ENCODE peak calls at places on chromosome 14, in six cellular contexts. B, X, Y, H, J and I are unnamed samples.

GRCh38 chr14:92986254-92987147 is 63.6 kb downstream of the CHGA start:
- DNase-seq in B (no peak), X (peak), J (peak), Y (no peak), H (peak), I (peak)

GRCh38 chr14:47040490-47040889 is 388.9 kb upstream of the RPL10L start:
- DNase-seq in B (peak), Y (peak), H (no peak), J (no peak), X (no peak), I (peak)

GRCh38 chr14:65075628-65076325 is 26.5 kb downstream of the MAX start:
- DNase-seq in J (no peak), X (no peak), H (no peak), B (no peak), Y (no peak), I (no peak)

GRCh38 chr14:96592591-96593388 is 90.6 kb downstream of the PAPOLA start:
- DNase-seq in X (no peak), J (peak), H (peak), B (peak), Y (no peak), I (no peak)

GRCh38 chr14:94598816-94599655 is 13.2 kb upstream of the SERPINA3 start:
- DNase-seq in B (no peak), J (peak), Y (peak), H (peak), X (peak), I (peak)

GRCh38 chr14:44529026-44529425 is 21.9 kb upstream of the FSCB start:
- DNase-seq in Y (no peak), B (peak), H (peak), X (no peak), J (no peak), I (peak)

GRCh38 chr14:92987713-92988510 is 65.0 kb downstream of the CHGA start:
- DNase-seq in Y (no peak), B (no peak), X (no peak), J (no peak), H (no peak), I (no peak)

GRCh38 chr14:99522934-99523660 is 41.9 kb downstream of the CCNK start:
- DNase-seq in H (peak), B (no peak), J (peak), X (peak), Y (no peak), I (peak)

GRCh38 chr14:53190938-53191337 is 37.8 kb upstream of the DDHD1 start:
- DNase-seq in J (no peak), B (no peak), X (no peak), H (no peak), Y (no peak), I (no peak)

GRCh38 chr14:99127651-99128167 is 144.3 kb downstream of the BCL11B start:
- DNase-seq in H (peak), J (no peak), X (no peak), B (no peak), Y (no peak), I (no peak)

GRCh38 chr14:75545907-75546306 is 23.6 kb downstream of the BATF start:
- DNase-seq in H (no peak), X (no peak), B (no peak), Y (no peak), J (no peak), I (no peak)

GRCh38 chr14:75615200-75615599 is 36.8 kb downstream of the FLVCR2 start:
- DNase-seq in J (no peak), X (no peak), B (peak), H (no peak), Y (peak), I (no peak)

GRCh38 chr14:94542811-94543449 is 18.3 kb upstream of the SERPINA4 start:
- DNase-seq in X (no peak), B (no peak), H (no peak), J (no peak), Y (no peak), I (no peak)

GRCh38 chr14:67853207-67853606 is 33.6 kb downstream of the RAD51B start:
- DNase-seq in H (no peak), J (no peak), B (peak), Y (no peak), X (no peak), I (no peak)

GRCh38 chr14:33934043-33934750 is 16.7 kb downstream of the EGLN3 start:
- DNase-seq in H (no peak), J (no peak), X (no peak), B (no peak), Y (no peak), I (no peak)

GRCh38 chr14:63203618-63204406 is 431 bp upstream of the RHOJ start:
- DNase-seq in J (peak), B (peak), H (peak), X (peak), Y (peak), I (peak)

GRCh38 chr14:39034481-39035296 is 68.3 kb downstream of the SEC23A start:
- DNase-seq in J (no peak), H (peak), B (peak), X (no peak), Y (no peak), I (no peak)

GRCh38 chr14:80522936-80523335 is 311.6 kb upstream of the DIO2 start:
- DNase-seq in H (no peak), J (peak), B (no peak), X (no peak), Y (no peak), I (no peak)

GRCh38 chr14:105180598-105181528 is at the start of gene NUDT14:
- DNase-seq in B (peak), H (no peak), J (peak), Y (no peak), X (peak), I (no peak)

GRCh38 chr14:101077511-101078074 is 174.1 kb upstream of the RTL1 start:
- DNase-seq in H (no peak), Y (peak), B (no peak), J (no peak), X (no peak), I (no peak)

GRCh38 chr14:74614508-74615495 is 2.8 kb upstream of the LTBP2 start:
- DNase-seq in X (peak), B (peak), Y (peak), H (no peak), J (peak), I (peak)

GRCh38 chr14:52443506-52443905 is 108.8 kb downstream of the TXNDC16 start:
- DNase-seq in H (no peak), X (peak), B (no peak), J (no peak), Y (no peak), I (no peak)